ENCODE peak calls at places on chromosomes 4 and X, in ten cellular contexts. J is astrocyte of the spinal cord; X is bronchial epithelial cell; R is activated CD8-positive, alpha-beta T cell treated with anti-CD3 and anti-CD28 coated beads for 36 hours; C is fibroblast of pulmonary artery; K is Caco-2; F is nephron progenitor cell; T is endodermal cell; Y is neural progenitor cell; G is tibial nerve. B is an unnamed sample.

GRCh38 chr4:879730-880079 is 52.4 kb downstream of the GAK start:
- DNase-seq in J (no peak), X (no peak), R (peak), C (no peak), K (no peak), F (no peak), T (no peak), Y (no peak), G (no peak), B (no peak)

GRCh38 chr4:110663738-110664444 is 41.0 kb upstream of the PITX2 start:
- DNase-seq in J (peak), X (peak), R (no peak), C (no peak), K (no peak), F (no peak), T (no peak), Y (no peak), G (no peak), B (no peak)

GRCh38 chrX:18937173-18937572 is 46.7 kb downstream of the PHKA2 start:
- DNase-seq in J (no peak), X (no peak), R (no peak), C (no peak), K (no peak), F (no peak), T (no peak), Y (no peak), G (no peak), B (no peak)

GRCh38 chrX:17809984-17810383 is 51.1 kb downstream of the RAI2 start:
- DNase-seq in J (no peak), X (no peak), R (no peak), C (no peak), K (no peak), F (no peak), T (no peak), Y (no peak), G (no peak), B (no peak)

GRCh38 chr4:123349401-123350190 is 47.0 kb upstream of the SPRY1 start:
- DNase-seq in J (no peak), X (no peak), R (no peak), C (peak), K (peak), F (no peak), T (peak), Y (peak), G (no peak), B (no peak)

GRCh38 chr4:41396869-41397268 is 140.1 kb downstream of the UCHL1 start:
- DNase-seq in J (no peak), X (no peak), R (no peak), C (no peak), K (no peak), F (no peak), T (no peak), Y (no peak), G (no peak), B (no peak)

GRCh38 chrX:101931494-101932248 is at the start of gene ZMAT1:
- DNase-seq in J (peak), X (peak), R (peak), C (peak), K (peak), F (peak), T (peak), Y (peak), G (peak), B (no peak)

GRCh38 chr4:38601244-38601915 is 62.6 kb upstream of the KLF3 start:
- DNase-seq in J (peak), X (peak), R (no peak), C (peak), K (no peak), F (no peak), T (no peak), Y (no peak), G (no peak), B (no peak)

GRCh38 chr4:15682340-15682725 is 706 bp downstream of the FAM200B start:
- DNase-seq in J (peak), X (peak), R (no peak), C (peak), K (no peak), F (no peak), T (no peak), Y (no peak), G (no peak), B (no peak)

GRCh38 chrX:38175140-38175539 is 45.5 kb downstream of the SRPX start:
- DNase-seq in J (peak), X (peak), R (peak), C (no peak), K (peak), F (peak), T (peak), Y (peak), G (no peak), B (peak)

GRCh38 chr4:112895785-112896184 is 153.7 kb upstream of the ANK2 start:
- DNase-seq in J (peak), X (peak), R (no peak), C (no peak), K (no peak), F (peak), T (peak), Y (peak), G (no peak), B (no peak)

GRCh38 chrX:140664939-140665338 is 44.6 kb upstream of the LINC00632 start:
- DNase-seq in J (peak), X (peak), R (no peak), C (peak), K (no peak), F (no peak), T (no peak), Y (no peak), G (no peak), B (no peak)

GRCh38 chrX:78123190-78123589 is 16.3 kb downstream of the TAF9B start:
- DNase-seq in J (peak), X (peak), R (peak), C (no peak), K (no peak), F (no peak), T (no peak), Y (no peak), G (no peak), B (no peak)

GRCh38 chr4:31343058-31343457 is 622.9 kb downstream of the PCDH7 start:
- DNase-seq in J (no peak), X (no peak), R (no peak), C (peak), K (no peak), F (no peak), T (no peak), Y (peak), G (no peak), B (no peak)

GRCh38 chrX:119410027-119410819 is 11.1 kb downstream of the SLC25A43 start:
- DNase-seq in J (peak), X (peak), R (no peak), C (peak), K (peak), F (no peak), T (peak), Y (no peak), G (peak), B (no peak)

GRCh38 chr4:8067945-8068894 is 90.4 kb downstream of the ABLIM2 start:
- DNase-seq in J (no peak), X (no peak), R (no peak), C (no peak), K (no peak), F (no peak), T (no peak), Y (no peak), G (no peak), B (no peak)

GRCh38 chr4:8315343-8316250 is 46.0 kb downstream of the HTRA3 start:
- DNase-seq in J (peak), X (peak), R (no peak), C (peak), K (peak), F (peak), T (peak), Y (peak), G (peak), B (no peak)

GRCh38 chr4:91598696-91599095 is 705.1 kb upstream of the GRID2 start:
- DNase-seq in J (no peak), X (no peak), R (no peak), C (no peak), K (no peak), F (no peak), T (no peak), Y (no peak), G (no peak), B (no peak)

GRCh38 chr4:184265566-184266351 is 48.1 kb upstream of the ENPP6 start:
- DNase-seq in J (peak), X (no peak), R (no peak), C (peak), K (no peak), F (no peak), T (peak), Y (no peak), G (no peak), B (no peak)

GRCh38 chr4:168757500-168757899 is 252.6 kb downstream of the CBR4 start:
- DNase-seq in J (no peak), X (no peak), R (no peak), C (no peak), K (no peak), F (no peak), T (no peak), Y (no peak), G (no peak), B (no peak)

GRCh38 chr4:135510582-135510981 is 1309.0 kb upstream of the PABPC4L start:
- DNase-seq in J (no peak), X (no peak), R (no peak), C (no peak), K (no peak), F (no peak), T (no peak), Y (no peak), G (no peak), B (no peak)

GRCh38 chr4:2339458-2340271 is 77.8 kb upstream of the MXD4 start:
- DNase-seq in J (no peak), X (no peak), R (no peak), C (no peak), K (no peak), F (no peak), T (peak), Y (no peak), G (no peak), B (no peak)

GRCh38 chrX:20361890-20362262 is 95.2 kb upstream of the RPS6KA3 start:
- DNase-seq in J (peak), X (peak), R (no peak), C (peak), K (peak), F (no peak), T (peak), Y (peak), G (peak), B (no peak)

GRCh38 chr4:174284181-174284886 is 623 bp downstream of the CEP44 start:
- DNase-seq in J (peak), X (peak), R (no peak), C (peak), K (no peak), F (peak), T (no peak), Y (peak), G (no peak), B (no peak)

GRCh38 chrX:41970419-41970818 is 47.1 kb upstream of the CASK start:
- DNase-seq in J (no peak), X (no peak), R (no peak), C (no peak), K (no peak), F (no peak), T (no peak), Y (no peak), G (no peak), B (no peak)

GRCh38 chrX:148976571-148976970 is 476.2 kb downstream of the AFF2 start:
- DNase-seq in J (no peak), X (no peak), R (no peak), C (no peak), K (no peak), F (no peak), T (no peak), Y (no peak), G (no peak), B (no peak)

GRCh38 chr4:141571368-141571767 is 65.0 kb upstream of the IL15 start:
- DNase-seq in J (peak), X (peak), R (no peak), C (peak), K (no peak), F (no peak), T (no peak), Y (no peak), G (no peak), B (no peak)

GRCh38 chr4:10926025-10926424 is 241.5 kb upstream of the CLNK start:
- DNase-seq in J (peak), X (peak), R (no peak), C (no peak), K (no peak), F (no peak), T (no peak), Y (peak), G (no peak), B (no peak)

DNA sequence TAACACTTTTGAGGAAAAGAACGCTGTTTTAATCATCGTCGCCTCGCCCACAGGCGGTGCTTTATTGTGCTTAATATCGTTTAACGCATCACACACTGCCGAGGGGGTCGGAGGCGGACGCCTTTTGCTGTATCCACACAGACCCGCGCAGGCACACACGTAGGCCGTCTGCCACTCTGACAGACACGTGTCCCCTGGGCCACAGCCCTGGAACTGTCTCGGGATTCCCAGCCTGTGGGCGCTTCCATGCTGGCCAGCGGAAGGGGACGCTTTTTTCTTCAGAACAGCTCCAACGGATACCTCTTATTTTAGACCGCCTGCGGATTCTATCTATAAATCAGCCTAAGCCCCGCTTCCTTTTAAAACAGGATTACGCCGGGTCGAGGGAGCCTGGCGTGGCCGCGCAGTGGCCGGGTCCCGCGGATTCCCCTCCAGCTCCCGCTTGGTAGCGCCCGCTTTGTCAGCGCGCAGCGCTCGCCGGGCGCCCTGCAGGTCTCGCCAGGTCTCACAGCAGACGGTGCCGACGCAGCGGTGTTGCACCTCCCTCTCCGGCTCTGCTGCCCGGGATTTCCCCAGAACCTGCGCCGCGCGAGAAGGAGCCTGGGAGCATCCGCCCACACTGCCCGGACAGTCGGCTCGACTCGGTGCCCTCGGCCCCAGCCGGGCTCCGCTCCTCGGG is at the start of gene NOCT:
- DNase-seq in J (peak), X (peak), R (peak), C (peak), K (peak), F (peak), T (peak), Y (peak), G (peak), B (peak)
- TF ChIP-seq CTCF in J (peak), X (peak), R (no peak), C (no peak), K (no peak), F (no peak), T (peak), Y (no peak), G (peak), B (no peak)

GRCh38 chr4:23368081-23368697 is 521.7 kb downstream of the PPARGC1A start:
- DNase-seq in J (no peak), X (peak), R (no peak), C (no peak), K (peak), F (peak), T (peak), Y (peak), G (no peak), B (no peak)
- TF ChIP-seq CTCF in J (peak), X (peak), R (no peak), C (peak), K (peak), F (peak), T (peak), Y (peak), G (no peak), B (peak)

DNA sequence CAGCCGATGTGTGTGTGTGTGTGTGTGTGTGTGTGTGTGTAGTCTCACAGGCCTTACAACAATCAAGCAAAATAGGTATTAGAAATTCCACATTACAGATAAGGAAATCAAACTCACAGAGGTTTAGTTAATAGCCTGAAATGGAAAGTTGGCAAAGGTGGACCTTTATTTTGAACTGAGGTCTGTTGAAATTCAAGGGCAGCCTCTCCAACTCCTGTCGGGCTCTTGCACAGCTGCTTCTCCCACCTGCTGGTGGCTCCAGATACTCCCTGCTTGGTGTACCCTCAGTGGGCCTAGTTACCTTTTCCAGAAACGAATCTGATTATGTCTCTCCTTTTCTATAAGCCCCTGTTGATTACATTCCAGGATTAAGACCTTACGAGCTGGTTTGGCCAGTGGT is 195.9 kb downstream of the MGST2 start:
- DNase-seq in J (no peak), X (no peak), R (no peak), C (no peak), K (no peak), F (no peak), T (no peak), Y (no peak), G (no peak), B (no peak)
- TF ChIP-seq CTCF in J (no peak), X (no peak), R (no peak), C (no peak), K (no peak), F (no peak), T (peak), Y (no peak), G (no peak), B (peak)

GRCh38 chr4:63578383-63578782 is 830.9 kb downstream of the TECRL start:
- DNase-seq in J (no peak), X (peak), R (no peak), C (no peak), K (no peak), F (no peak), T (no peak), Y (no peak), G (no peak), B (no peak)
- TF ChIP-seq CTCF in J (no peak), X (no peak), R (no peak), C (no peak), K (no peak), F (no peak), T (peak), Y (peak), G (no peak), B (no peak)

GRCh38 chr4:163107754-163108153 is 58.9 kb downstream of the NAF1 start:
- DNase-seq in J (peak), X (peak), R (no peak), C (peak), K (no peak), F (no peak), T (no peak), Y (no peak), G (no peak), B (no peak)
- TF ChIP-seq CTCF in J (peak), X (no peak), R (peak), C (peak), K (no peak), F (no peak), T (peak), Y (peak), G (no peak), B (peak)

DNA sequence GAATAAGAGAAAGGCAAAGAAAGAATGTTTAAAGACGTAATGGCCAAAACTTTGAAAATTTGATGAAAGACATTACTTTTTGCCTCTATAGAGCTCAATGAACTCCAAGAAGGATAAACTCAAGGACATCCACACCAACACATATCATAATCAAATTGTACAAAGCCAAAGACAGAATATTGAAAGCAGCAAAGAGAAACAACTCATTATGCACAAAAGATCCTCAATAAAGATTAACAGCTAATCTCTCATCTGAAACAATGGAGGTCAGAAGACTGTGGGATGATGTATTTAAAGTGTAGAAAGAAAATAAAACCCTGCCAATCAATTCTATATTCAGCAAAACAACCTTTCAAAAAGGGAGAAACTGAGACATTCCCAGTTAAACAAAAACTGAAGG is 129.1 kb upstream of the TEX13D start:
- DNase-seq in J (no peak), X (no peak), R (no peak), C (no peak), K (no peak), F (no peak), T (no peak), Y (no peak), G (no peak), B (no peak)
- TF ChIP-seq CTCF in J (no peak), X (no peak), R (no peak), C (no peak), K (no peak), F (no peak), T (no peak), Y (no peak), G (no peak), B (no peak)

DNA sequence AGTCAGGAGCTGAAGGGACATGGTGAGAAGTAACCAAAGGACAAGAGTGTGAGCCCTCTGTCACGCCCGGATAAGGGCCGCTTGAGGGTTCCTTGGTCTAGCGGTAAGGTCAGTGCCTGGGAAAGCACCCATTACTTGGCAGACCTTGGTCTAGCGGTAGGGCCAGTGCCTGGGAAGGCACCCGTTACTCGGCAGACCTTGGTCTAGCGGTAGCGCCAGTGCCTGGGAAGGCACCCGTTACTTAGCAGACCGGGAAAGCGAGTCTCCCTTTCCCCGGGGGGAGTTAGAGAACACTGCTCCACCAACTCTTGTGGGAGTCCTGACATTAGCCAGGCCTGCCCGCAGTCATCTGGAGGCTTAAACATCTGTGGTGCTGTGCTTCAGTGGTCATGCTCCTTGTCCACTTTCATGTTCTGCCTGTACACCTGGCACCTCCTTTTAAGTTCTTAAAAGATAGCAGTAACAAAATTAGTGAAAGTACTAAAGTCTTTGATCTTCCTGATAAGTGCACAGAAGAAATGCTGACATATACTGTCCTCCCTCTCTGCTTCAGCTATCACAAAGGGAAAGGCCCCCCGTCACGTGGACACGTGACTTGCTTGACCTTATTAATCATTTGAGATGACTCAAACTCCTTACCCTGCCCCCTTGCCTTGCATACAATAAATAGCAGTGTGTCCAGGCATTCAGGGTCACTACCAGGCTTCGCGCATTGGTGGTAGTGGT is 9.4 kb upstream of the SEC24B start:
- DNase-seq in J (no peak), X (no peak), R (no peak), C (no peak), K (peak), F (no peak), T (no peak), Y (no peak), G (no peak), B (no peak)
- TF ChIP-seq CTCF in J (no peak), X (no peak), R (no peak), C (no peak), K (no peak), F (no peak), T (no peak), Y (no peak), G (no peak), B (no peak)